ENCODE peak calls at places on chromosomes 11 and 22, in four cellular contexts. C, M, G and Z are unnamed samples.

GRCh38 chr11:18623707-18624106 is 10.4 kb downstream of the SPTY2D1 start:
- DNase-seq in C (no peak), M (no peak), G (no peak), Z (no peak)

GRCh38 chr22:38416621-38417251 is 38.3 kb downstream of the KCNJ4 start:
- DNase-seq in C (no peak), M (no peak), G (no peak), Z (no peak)

GRCh38 chr11:48034926-48035876 is 54.8 kb downstream of the PTPRJ start:
- DNase-seq in C (no peak), M (no peak), G (no peak), Z (no peak)

GRCh38 chr22:36948273-36949055 is 35.0 kb downstream of the CSF2RB start:
- DNase-seq in C (no peak), M (no peak), G (no peak), Z (no peak)

GRCh38 chr11:69534166-69534530 is 52.7 kb downstream of the LINC01488 start:
- DNase-seq in C (no peak), M (no peak), G (no peak), Z (no peak)

GRCh38 chr11:124740277-124740882 is 638 bp downstream of the NRGN start:
- DNase-seq in C (no peak), M (peak; percentile 45), G (no peak), Z (no peak)

GRCh38 chr11:31921066-31921465 is 109.9 kb upstream of the PAX6 start:
- DNase-seq in C (no peak), M (no peak), G (no peak), Z (no peak)

GRCh38 chr22:49826603-49827306 is 918 bp downstream of the BRD1 start:
- DNase-seq in C (no peak), M (peak; percentile 53), G (no peak), Z (peak; percentile 60)

GRCh38 chr11:83521647-83522596 is 235.8 kb upstream of the CCDC90B start:
- DNase-seq in C (no peak), M (no peak), G (peak; percentile 15), Z (no peak)

GRCh38 chr11:89293966-89294679 is 116.4 kb downstream of the TYR start:
- DNase-seq in C (no peak), M (no peak), G (no peak), Z (peak; percentile 71)

GRCh38 chr11:2797741-2798361 is 87.7 kb downstream of the CDKN1C start:
- DNase-seq in C (no peak), M (no peak), G (no peak), Z (no peak)

GRCh38 chr11:125968363-125968762 is 22.5 kb downstream of the VSIG10L2 start:
- DNase-seq in C (no peak), M (no peak), G (peak; percentile 70), Z (no peak)

GRCh38 chr11:326592-326841 is 5.9 kb upstream of the IFITM3 start:
- DNase-seq in C (no peak), M (no peak), G (no peak), Z (no peak)

GRCh38 chr11:76661835-76662434 is 8.6 kb downstream of the LRRC32 start:
- DNase-seq in C (no peak), M (no peak), G (no peak), Z (no peak)

GRCh38 chr11:71083105-71083504 is 169.3 kb downstream of the SHANK2 start:
- DNase-seq in C (no peak), M (no peak), G (no peak), Z (no peak)

GRCh38 chr11:26028294-26028954 is 303.5 kb upstream of the ANO3 start:
- DNase-seq in C (no peak), M (no peak), G (peak; percentile 15), Z (no peak)

GRCh38 chr11:71996946-71997345 is 1.8 kb upstream of the IL18BP start:
- DNase-seq in C (no peak), M (no peak), G (no peak), Z (no peak)

GRCh38 chr11:62546244-62546936 is at the start of gene AHNAK:
- DNase-seq in C (no peak), M (peak; percentile 86), G (no peak), Z (no peak)

GRCh38 chr11:47488111-47488510 is 39.2 kb upstream of the RAPSN start:
- DNase-seq in C (no peak), M (no peak), G (peak; percentile 59), Z (no peak)

GRCh38 chr11:7250166-7250565 is 1.5 kb upstream of the SYT9 start:
- DNase-seq in C (no peak), M (no peak), G (no peak), Z (no peak)

GRCh38 chr11:70268526-70268925 is 2.0 kb upstream of the PPFIA1 start:
- DNase-seq in C (no peak), M (no peak), G (no peak), Z (no peak)

GRCh38 chr11:35629914-35630313 is 11.7 kb downstream of the FJX1 start:
- DNase-seq in C (no peak), M (no peak), G (peak; percentile 37), Z (no peak)

GRCh38 chr11:126815111-126815510 is 185.5 kb downstream of the KIRREL3 start:
- DNase-seq in C (no peak), M (no peak), G (no peak), Z (no peak)

GRCh38 chr22:31734512-31734911 is 15.4 kb downstream of the PRR14L start:
- DNase-seq in C (no peak), M (no peak), G (peak; percentile 29), Z (no peak)

GRCh38 chr11:119643878-119644225 is 85.1 kb downstream of the NECTIN1 start:
- DNase-seq in C (no peak), M (no peak), G (peak; percentile 8), Z (no peak)

GRCh38 chr11:118232659-118233058 is 7.8 kb upstream of the JAML start:
- DNase-seq in C (no peak), M (no peak), G (peak; percentile 15), Z (no peak)

GRCh38 chr11:43787823-43788222 is 92.8 kb upstream of the ALKBH3 start:
- DNase-seq in C (no peak), M (no peak), G (no peak), Z (no peak)

GRCh38 chr11:71420455-71421241 is 27.5 kb downstream of the DHCR7 start:
- DNase-seq in C (peak; percentile 25), M (peak; percentile 60), G (peak; percentile 48), Z (peak; percentile 44)

GRCh38 chr11:27116684-27117083 is 76.1 kb downstream of the BBOX1 start:
- DNase-seq in C (no peak), M (no peak), G (no peak), Z (no peak)

GRCh38 chr22:29070490-29070889 is 2.3 kb upstream of the KREMEN1 start:
- DNase-seq in C (no peak), M (no peak), G (no peak), Z (no peak)

GRCh38 chr22:48402591-48403031 is 1425.1 kb downstream of the BRD1 start:
- DNase-seq in C (no peak), M (no peak), G (no peak), Z (no peak)

GRCh38 chr22:48575567-48576332 is 1251.9 kb downstream of the BRD1 start:
- DNase-seq in C (no peak), M (no peak), G (no peak), Z (no peak)

DNA sequence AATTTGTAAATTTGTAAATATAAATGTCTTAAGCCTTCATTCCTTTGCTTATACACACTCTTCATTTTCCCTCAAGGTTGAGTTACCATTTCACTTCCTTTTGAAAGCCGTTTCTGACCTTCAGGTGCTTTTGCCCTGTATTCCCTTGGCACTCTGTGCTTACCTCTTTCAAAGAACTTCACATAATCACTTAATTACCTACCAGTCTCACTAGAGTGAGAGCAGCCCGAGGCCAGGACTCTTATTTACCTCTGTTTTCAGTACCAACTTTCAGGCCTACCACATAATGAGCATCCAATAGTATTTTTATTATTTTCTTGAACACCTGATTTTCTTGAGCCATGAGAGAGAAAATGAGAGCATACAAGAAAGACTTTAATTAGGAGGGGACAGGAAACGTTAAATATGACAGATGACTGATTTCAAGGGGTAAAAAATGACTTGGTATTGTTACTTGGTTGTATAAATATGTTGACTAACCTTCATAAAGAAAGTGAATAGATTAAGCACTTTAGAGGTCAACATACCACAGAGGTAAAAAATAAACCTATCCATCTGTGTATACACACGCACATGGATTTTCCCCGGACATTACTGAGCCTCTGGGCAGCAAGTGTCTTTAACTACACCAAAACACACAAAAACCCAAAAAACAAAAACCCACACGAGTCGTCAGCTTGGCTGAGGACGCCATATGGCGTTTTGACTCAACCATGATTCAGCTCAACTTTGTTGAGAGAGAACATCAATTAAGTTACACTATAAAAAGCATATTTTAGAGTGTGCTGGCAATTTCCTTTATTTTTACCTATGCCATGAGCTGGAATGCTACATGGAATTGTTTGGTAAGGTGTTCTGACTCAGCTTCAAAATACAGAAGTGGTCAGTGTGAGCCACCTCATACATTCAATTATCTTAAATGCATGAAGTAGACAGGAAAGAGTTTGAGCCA is 7.6 kb downstream of the ATXN10 start:
- DNase-seq in C (peak; percentile 51), M (no peak), G (no peak), Z (no peak)
- TF ChIP-seq POLR2AphosphoS5 in C (no peak), M (no peak), G (no peak), Z (no peak)

GRCh38 chr22:20956258-20957117 is 10.6 kb upstream of the AIFM3 start:
- DNase-seq in C (no peak), M (no peak), G (peak; percentile 53), Z (no peak)
- TF ChIP-seq HDAC2 in C (no peak), M (peak; percentile 17), G (no peak), Z (no peak)

GRCh38 chr22:22357024-22357868 is 112.7 kb downstream of the VPREB1 start:
- DNase-seq in C (peak; percentile 34), M (peak; percentile 100), G (peak; percentile 66), Z (peak; percentile 94)
- TF ChIP-seq POLR2AphosphoS5 in C (no peak), M (no peak), G (no peak), Z (no peak)

DNA sequence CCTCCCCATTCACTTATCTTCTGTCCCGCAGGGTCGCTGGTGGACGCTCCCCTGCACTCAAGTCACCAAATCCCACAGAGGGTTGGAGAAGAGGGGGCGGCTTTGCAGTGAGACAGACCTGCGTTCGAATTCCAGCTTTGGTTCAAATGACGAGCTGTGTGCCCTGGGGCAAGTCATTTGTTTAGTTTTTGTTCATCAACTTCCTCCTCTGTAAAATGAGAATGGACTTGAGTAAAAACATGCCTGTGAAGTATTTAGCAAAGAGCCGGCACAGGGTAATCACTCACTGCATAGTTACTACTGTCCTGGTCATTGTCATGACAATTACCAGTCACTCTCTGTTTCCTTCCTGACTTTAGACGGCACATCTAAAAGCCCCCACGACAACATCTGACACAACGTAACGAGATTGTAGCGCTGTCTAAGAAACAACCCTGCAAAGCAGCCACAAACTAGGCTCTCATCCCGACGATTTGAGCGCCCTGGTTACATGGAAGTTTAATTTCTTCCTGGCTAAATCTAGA is 231.5 kb upstream of the B3GAT1 start:
- DNase-seq in C (no peak), M (no peak), G (no peak), Z (peak; percentile 44)
- TF ChIP-seq HDAC2 in C (no peak), M (no peak), G (no peak), Z (no peak)